ENCODE peak calls at places on chromosomes 3 and 15, in four cellular contexts. One of them, this sample, is unnamed.
A peak's percentile ranks its signal among the peaks of the same experiment; 100 is the strongest.

GRCh38 chr3:138068046-138068445 is 47.4 kb downstream of the DZIP1L start:
- DNase-seq in HepG2: no peak
- DNase-seq in H1: no peak
- DNase-seq in K562: no peak
- DNase-seq in this sample: no peak

GRCh38 chr3:100330651-100331050 is 3.9 kb upstream of the NIT2 start:
- DNase-seq in HepG2: no peak
- DNase-seq in H1: no peak
- DNase-seq in K562: no peak
- DNase-seq in this sample: no peak

GRCh38 chr15:53976844-53977392 is 1.3 kb upstream of the UNC13C start:
- DNase-seq in H1: peak; percentile 51
- DNase-seq in K562: no peak
- DNase-seq in HepG2: peak; percentile 5
- DNase-seq in this sample: no peak

GRCh38 chr3:149628957-149629670 is 28.7 kb downstream of the WWTR1 start:
- DNase-seq in K562: no peak
- DNase-seq in HepG2: no peak
- DNase-seq in H1: no peak
- DNase-seq in this sample: no peak

GRCh38 chr3:53255360-53255774 is 455 bp downstream of the TKT start:
- DNase-seq in H1: no peak
- DNase-seq in K562: no peak
- DNase-seq in HepG2: no peak
- DNase-seq in this sample: peak; percentile 35

GRCh38 chr3:140206196-140207040 is 271.4 kb downstream of the CLSTN2 start:
- DNase-seq in K562: peak; percentile 9
- DNase-seq in H1: no peak
- DNase-seq in HepG2: no peak
- DNase-seq in this sample: no peak

GRCh38 chr3:38404286-38404685 is 49.4 kb upstream of the ACVR2B start:
- DNase-seq in K562: no peak
- DNase-seq in H1: no peak
- DNase-seq in HepG2: no peak
- DNase-seq in this sample: no peak

GRCh38 chr3:13301295-13301987 is 118.7 kb downstream of the NUP210 start:
- DNase-seq in K562: peak; percentile 63
- DNase-seq in H1: peak; percentile 74
- DNase-seq in HepG2: peak; percentile 65
- DNase-seq in this sample: no peak

GRCh38 chr3:11367116-11367781 is 95.1 kb downstream of the ATG7 start:
- DNase-seq in HepG2: peak; percentile 34
- DNase-seq in H1: no peak
- DNase-seq in K562: no peak
- DNase-seq in this sample: peak; percentile 82

GRCh38 chr3:123632161-123632655 is 47.4 kb upstream of the HACD2 start:
- DNase-seq in HepG2: no peak
- DNase-seq in K562: no peak
- DNase-seq in H1: no peak
- DNase-seq in this sample: no peak

GRCh38 chr3:14507345-14507741 is 32.8 kb downstream of the GRIP2 start:
- DNase-seq in K562: no peak
- DNase-seq in HepG2: no peak
- DNase-seq in H1: no peak
- DNase-seq in this sample: no peak

GRCh38 chr15:70473623-70474366 is 289.6 kb downstream of the UACA start:
- DNase-seq in H1: no peak
- DNase-seq in K562: no peak
- DNase-seq in HepG2: no peak
- DNase-seq in this sample: peak; percentile 38

GRCh38 chr3:192444096-192444790 is 283.1 kb downstream of the FGF12 start:
- DNase-seq in HepG2: peak; percentile 24
- DNase-seq in K562: peak; percentile 58
- DNase-seq in H1: peak; percentile 88
- DNase-seq in this sample: peak; percentile 78

GRCh38 chr15:33392453-33392852 is 81.7 kb downstream of the RYR3 start:
- DNase-seq in HepG2: no peak
- DNase-seq in K562: no peak
- DNase-seq in H1: no peak
- DNase-seq in this sample: no peak

GRCh38 chr15:83404143-83404542 is 43.0 kb upstream of the SH3GL3 start:
- DNase-seq in HepG2: no peak
- DNase-seq in K562: no peak
- DNase-seq in H1: no peak
- DNase-seq in this sample: no peak

GRCh38 chr3:159390656-159391055 is 588.8 kb downstream of the MFSD1 start:
- DNase-seq in K562: no peak
- DNase-seq in HepG2: no peak
- DNase-seq in H1: no peak
- DNase-seq in this sample: no peak

GRCh38 chr3:45922950-45923590 is 20.2 kb upstream of the CXCR6 start:
- DNase-seq in H1: no peak
- DNase-seq in K562: no peak
- DNase-seq in HepG2: no peak
- DNase-seq in this sample: no peak

GRCh38 chr3:26087751-26088150 is 297.9 kb downstream of the OXSM start:
- DNase-seq in HepG2: no peak
- DNase-seq in H1: no peak
- DNase-seq in K562: no peak
- DNase-seq in this sample: no peak

GRCh38 chr3:97991278-97991652 is 19.0 kb upstream of the RIOX2 start:
- DNase-seq in H1: no peak
- DNase-seq in HepG2: no peak
- DNase-seq in K562: no peak
- DNase-seq in this sample: no peak

GRCh38 chr3:184132947-184133346 is 2.2 kb upstream of the EIF2B5 start:
- DNase-seq in K562: no peak
- DNase-seq in H1: no peak
- DNase-seq in HepG2: no peak
- DNase-seq in this sample: no peak

GRCh38 chr15:42090375-42090774 is 4.0 kb downstream of the PLA2G4D start:
- DNase-seq in H1: no peak
- DNase-seq in K562: no peak
- DNase-seq in HepG2: no peak
- DNase-seq in this sample: no peak

GRCh38 chr3:99843590-99844260 is 26.1 kb downstream of the CMSS1 start:
- DNase-seq in K562: no peak
- DNase-seq in HepG2: no peak
- DNase-seq in H1: no peak
- DNase-seq in this sample: peak; percentile 51

GRCh38 chr3:133038089-133038730 is at the start of gene TMEM108:
- DNase-seq in HepG2: no peak
- DNase-seq in H1: peak; percentile 95
- DNase-seq in K562: peak; percentile 92
- DNase-seq in this sample: peak; percentile 77

GRCh38 chr3:133042778-133043177 is 4.6 kb downstream of the TMEM108 start:
- DNase-seq in HepG2: no peak
- DNase-seq in H1: no peak
- DNase-seq in K562: no peak
- DNase-seq in this sample: no peak

GRCh38 chr3:133038731-133039398 is 674 bp downstream of the TMEM108 start:
- DNase-seq in HepG2: no peak
- DNase-seq in H1: peak; percentile 73
- DNase-seq in K562: peak; percentile 13
- DNase-seq in this sample: no peak

GRCh38 chr3:133041524-133041829 is 3.3 kb downstream of the TMEM108 start:
- DNase-seq in K562: no peak
- DNase-seq in HepG2: no peak
- DNase-seq in H1: no peak
- DNase-seq in this sample: no peak

DNA sequence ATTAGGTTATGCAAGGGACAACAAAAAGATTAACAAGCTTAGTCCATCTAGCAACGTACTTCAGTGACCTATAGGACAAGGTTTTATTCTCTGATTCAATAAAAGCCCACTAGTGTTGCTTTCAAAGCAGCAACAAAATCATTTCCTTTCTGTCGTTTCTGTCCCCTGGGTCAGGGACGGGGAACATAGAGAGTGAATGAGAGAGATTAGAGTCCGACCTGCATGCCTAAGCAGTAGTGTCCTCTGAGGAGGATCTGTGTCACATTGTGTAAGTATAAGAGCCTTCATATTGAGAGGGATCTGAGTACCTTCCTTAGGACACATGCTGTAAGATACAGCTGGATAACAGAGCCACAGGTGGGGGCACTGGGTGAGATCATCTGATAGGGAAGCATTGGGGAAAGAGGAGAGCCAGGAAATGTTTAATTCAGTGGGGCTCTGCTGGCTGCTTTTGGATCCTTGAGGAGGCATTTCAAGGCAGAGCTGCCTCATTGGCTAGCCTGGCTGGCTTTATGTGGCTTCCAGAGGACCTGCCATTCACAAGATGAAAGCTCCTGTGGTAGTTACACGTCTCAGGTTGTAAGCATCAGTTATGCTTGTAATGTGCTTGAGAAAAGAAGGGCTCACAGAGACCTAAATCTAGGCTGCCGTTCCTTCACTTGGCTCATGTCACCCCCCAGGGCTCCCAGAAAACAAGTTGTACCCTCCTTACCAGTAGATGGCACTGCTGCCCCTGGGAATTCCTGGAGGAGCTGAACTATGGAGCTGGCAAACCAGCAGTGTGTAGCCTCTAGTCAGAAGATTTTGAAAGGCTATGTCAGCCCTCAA is 2.7 kb downstream of the TMEM108 start:
- DNase-seq in H1: peak; percentile 87
- DNase-seq in K562: peak; percentile 67
- DNase-seq in HepG2: peak; percentile 58
- DNase-seq in this sample: peak; percentile 64
- TF ChIP-seq JUN in H1: no peak
- TF ChIP-seq JUN in K562: no peak
- TF ChIP-seq JUN in HepG2: no peak
- TF ChIP-seq JUN in this sample: no peak

GRCh38 chr3:8622873-8623725 is 21.5 kb downstream of the SSUH2 start:
- DNase-seq in K562: peak; percentile 87
- DNase-seq in HepG2: peak; percentile 41
- DNase-seq in H1: peak; percentile 89
- DNase-seq in this sample: peak; percentile 63

GRCh38 chr3:8623741-8624140 is 20.9 kb downstream of the SSUH2 start:
- DNase-seq in H1: no peak
- DNase-seq in K562: no peak
- DNase-seq in HepG2: no peak
- DNase-seq in this sample: no peak

GRCh38 chr3:8621872-8622271 is 22.7 kb downstream of the SSUH2 start:
- DNase-seq in HepG2: no peak
- DNase-seq in K562: no peak
- DNase-seq in H1: no peak
- DNase-seq in this sample: no peak

GRCh38 chr3:8625991-8626390 is 18.6 kb downstream of the SSUH2 start:
- DNase-seq in K562: no peak
- DNase-seq in HepG2: no peak
- DNase-seq in H1: no peak
- DNase-seq in this sample: no peak

DNA sequence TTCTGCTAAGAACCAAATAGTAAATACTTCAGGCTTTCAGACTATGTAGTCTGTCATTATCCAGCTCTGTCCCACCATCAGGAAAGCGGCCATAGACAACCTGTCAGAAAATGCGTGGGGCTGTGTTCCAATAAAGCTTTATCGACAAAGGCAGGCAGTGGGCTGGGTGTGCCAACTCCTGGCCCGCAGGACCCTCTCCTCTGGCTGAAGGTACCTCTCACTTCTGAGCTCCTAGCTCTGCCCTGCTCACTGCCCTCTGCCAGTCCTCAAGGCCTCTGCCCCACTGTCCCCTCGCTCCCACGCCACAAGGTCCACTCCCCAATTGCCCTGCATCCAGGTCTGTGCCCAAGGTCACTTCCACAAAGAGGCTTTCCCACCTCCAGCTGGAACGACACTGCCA is 20.0 kb downstream of the SSUH2 start:
- DNase-seq in K562: no peak
- DNase-seq in HepG2: no peak
- DNase-seq in H1: no peak
- DNase-seq in this sample: no peak
- TF ChIP-seq EZH2 in K562: no peak
- TF ChIP-seq EZH2 in HepG2: no peak
- TF ChIP-seq EZH2 in H1: no peak
- TF ChIP-seq EZH2 in this sample: no peak

GRCh38 chr15:75918135-75918534 is 14.5 kb downstream of the FBXO22 start:
- DNase-seq in HepG2: no peak
- DNase-seq in K562: no peak
- DNase-seq in H1: no peak
- DNase-seq in this sample: no peak
- H3K36me3 ChIP-seq in HepG2: peaks cover 73% of the 10 kb centered on the region
- H3K36me3 ChIP-seq in K562: peaks cover 85% of the 10 kb centered on the region
- H3K36me3 ChIP-seq in H1: peaks cover 4% of the 10 kb centered on the region
- H3K36me3 ChIP-seq in this sample: peaks cover 18% of the 10 kb centered on the region

GRCh38 chr3:23826382-23827061 is 20.8 kb downstream of the UBE2E1 start:
- DNase-seq in K562: no peak
- DNase-seq in H1: no peak
- DNase-seq in HepG2: no peak
- DNase-seq in this sample: no peak
- TF ChIP-seq JUN in K562: no peak
- TF ChIP-seq JUN in H1: no peak
- TF ChIP-seq JUN in HepG2: no peak
- TF ChIP-seq JUN in this sample: no peak

GRCh38 chr15:89665449-89666146 is 10.3 kb upstream of the KIF7 start:
- DNase-seq in HepG2: no peak
- DNase-seq in K562: no peak
- DNase-seq in H1: peak; percentile 79
- DNase-seq in this sample: peak; percentile 36
- TF ChIP-seq EZH2 in HepG2: no peak
- TF ChIP-seq EZH2 in K562: no peak
- TF ChIP-seq EZH2 in H1: no peak
- TF ChIP-seq EZH2 in this sample: no peak

GRCh38 chr15:77052556-77052955 is 18.4 kb downstream of the TSPAN3 start:
- DNase-seq in HepG2: no peak
- DNase-seq in H1: no peak
- DNase-seq in K562: no peak
- DNase-seq in this sample: no peak
- H3K36me3 ChIP-seq in HepG2: peaks cover 17% of the 10 kb centered on the region
- H3K36me3 ChIP-seq in H1: peaks cover 3% of the 10 kb centered on the region
- H3K36me3 ChIP-seq in K562: peaks cover 37% of the 10 kb centered on the region
- H3K36me3 ChIP-seq in this sample: peaks cover 8% of the 10 kb centered on the region

DNA sequence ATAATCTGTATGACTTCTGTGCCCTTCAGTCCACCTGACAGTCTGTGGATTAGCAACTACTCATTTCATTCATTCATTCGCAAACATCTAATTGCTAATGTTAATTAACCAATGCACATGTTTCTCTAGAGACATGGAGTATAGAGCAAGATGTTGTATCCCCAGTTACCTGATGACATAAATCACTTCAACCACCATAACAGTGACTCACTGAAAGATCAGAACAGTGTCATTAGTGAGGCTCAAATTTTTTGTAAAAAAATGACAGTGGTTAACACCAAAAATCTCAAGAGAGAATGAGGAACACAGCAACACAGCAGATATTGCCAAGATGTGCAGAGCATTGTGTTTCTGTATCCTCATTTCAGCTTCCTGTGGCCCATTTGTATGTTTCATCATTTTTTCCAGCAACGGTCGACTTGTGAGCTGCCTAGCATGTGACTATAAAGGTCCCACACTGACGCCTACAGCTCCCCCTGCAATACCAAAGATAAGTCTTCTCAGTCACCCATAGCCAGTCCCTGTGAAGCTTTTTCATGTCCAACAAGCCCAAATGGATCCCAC is 3.7 kb upstream of the PLD1 start:
- DNase-seq in K562: peak; percentile 70
- DNase-seq in H1: no peak
- DNase-seq in HepG2: no peak
- DNase-seq in this sample: no peak
- TF ChIP-seq JUN in K562: peak; percentile 68
- TF ChIP-seq JUN in H1: no peak
- TF ChIP-seq JUN in HepG2: no peak
- TF ChIP-seq JUN in this sample: no peak

This sample was measured in endothelial cell of umbilical vein.